ENCODE peak calls at places on chromosomes 1 and 21, in nine cellular contexts. T, Y, E, W, S, C, H, F and B are unnamed samples.

GRCh38 chr1:117669572-117669971 is 63.7 kb downstream of the TENT5C start:
- DNase-seq in T (peak; percentile 76), Y (no peak), E (no peak), W (no peak), S (no peak), C (no peak), H (no peak), F (no peak), B (no peak)

GRCh38 chr1:7857951-7858350 is 5.1 kb upstream of the UTS2 start:
- DNase-seq in T (no peak), Y (no peak), E (no peak), W (no peak), S (no peak), C (no peak), H (no peak), F (no peak), B (no peak)

GRCh38 chr1:6614019-6614952 is 755 bp downstream of the PHF13 start:
- DNase-seq in T (peak; percentile 72), Y (no peak), E (peak; percentile 59), W (peak; percentile 66), S (peak; percentile 27), C (peak; percentile 97), H (peak; percentile 41), F (no peak), B (no peak)

GRCh38 chr1:31785947-31786290 is 21.8 kb upstream of the ADGRB2 start:
- DNase-seq in T (peak; percentile 0), Y (no peak), E (no peak), W (peak; percentile 11), S (no peak), C (no peak), H (no peak), F (no peak), B (no peak)

GRCh38 chr1:46429436-46429835 is 35.3 kb downstream of the FAAH start:
- DNase-seq in T (no peak), Y (no peak), E (no peak), W (no peak), S (no peak), C (no peak), H (no peak), F (no peak), B (no peak)

GRCh38 chr1:154975409-154976205 is 1.1 kb downstream of the CKS1B start:
- DNase-seq in T (peak; percentile 61), Y (no peak), E (no peak), W (peak; percentile 70), S (peak; percentile 54), C (peak; percentile 46), H (peak; percentile 50), F (no peak), B (no peak)

GRCh38 chr1:235671992-235672391 is 22.4 kb upstream of the GNG4 start:
- DNase-seq in T (no peak), Y (no peak), E (no peak), W (no peak), S (no peak), C (no peak), H (no peak), F (no peak), B (no peak)

GRCh38 chr21:19031956-19032355 is 628.4 kb upstream of the TMPRSS15 start:
- DNase-seq in T (no peak), Y (no peak), E (no peak), W (no peak), S (no peak), C (no peak), H (no peak), F (no peak), B (no peak)

GRCh38 chr1:205974712-205975111 is 28.5 kb downstream of the RAB7B start:
- DNase-seq in T (no peak), Y (no peak), E (no peak), W (no peak), S (no peak), C (no peak), H (no peak), F (no peak), B (no peak)

GRCh38 chr1:38997034-38997900 is 6.2 kb downstream of the AKIRIN1 start:
- DNase-seq in T (no peak), Y (no peak), E (no peak), W (no peak), S (no peak), C (no peak), H (no peak), F (no peak), B (no peak)

GRCh38 chr1:229229721-229230135 is 41.2 kb upstream of the RAB4A start:
- DNase-seq in T (peak; percentile 84), Y (peak; percentile 88), E (peak; percentile 87), W (no peak), S (no peak), C (no peak), H (no peak), F (no peak), B (peak; percentile 47)

GRCh38 chr1:162908780-162909179 is 47.8 kb upstream of the CCDC190 start:
- DNase-seq in T (no peak), Y (no peak), E (no peak), W (no peak), S (peak; percentile 90), C (no peak), H (no peak), F (no peak), B (no peak)

GRCh38 chr1:185063719-185064118 is 18.4 kb downstream of the RNF2 start:
- DNase-seq in T (no peak), Y (no peak), E (no peak), W (no peak), S (no peak), C (no peak), H (no peak), F (no peak), B (no peak)
- H3K27ac ChIP-seq in T (no peak overlapping the region), Y (no peak overlapping the region), E (no peak overlapping the region), W (no peak overlapping the region), S (no peak overlapping the region), C (no peak overlapping the region), H (no peak overlapping the region), F (no peak overlapping the region), B (no peak overlapping the region)

GRCh38 chr21:42499430-42500106 is 3.5 kb upstream of the RSPH1 start:
- DNase-seq in T (no peak), Y (no peak), E (no peak), W (no peak), S (no peak), C (no peak), H (no peak), F (no peak), B (no peak)
- H3K27ac ChIP-seq in T (no peak overlapping the region), Y (no peak overlapping the region), E (no peak overlapping the region), W (no peak overlapping the region), S (no peak overlapping the region), C (no peak overlapping the region), H (no peak overlapping the region), F (no peak overlapping the region), B (no peak overlapping the region)

GRCh38 chr1:37570528-37571334 is 14.0 kb downstream of the DNALI1 start:
- DNase-seq in T (no peak), Y (no peak), E (no peak), W (no peak), S (no peak), C (no peak), H (no peak), F (no peak), B (no peak)

GRCh38 chr1:37575692-37576091 is 19.0 kb downstream of the DNALI1 start:
- DNase-seq in T (no peak), Y (no peak), E (no peak), W (no peak), S (peak; percentile 47), C (no peak), H (no peak), F (no peak), B (no peak)

DNA sequence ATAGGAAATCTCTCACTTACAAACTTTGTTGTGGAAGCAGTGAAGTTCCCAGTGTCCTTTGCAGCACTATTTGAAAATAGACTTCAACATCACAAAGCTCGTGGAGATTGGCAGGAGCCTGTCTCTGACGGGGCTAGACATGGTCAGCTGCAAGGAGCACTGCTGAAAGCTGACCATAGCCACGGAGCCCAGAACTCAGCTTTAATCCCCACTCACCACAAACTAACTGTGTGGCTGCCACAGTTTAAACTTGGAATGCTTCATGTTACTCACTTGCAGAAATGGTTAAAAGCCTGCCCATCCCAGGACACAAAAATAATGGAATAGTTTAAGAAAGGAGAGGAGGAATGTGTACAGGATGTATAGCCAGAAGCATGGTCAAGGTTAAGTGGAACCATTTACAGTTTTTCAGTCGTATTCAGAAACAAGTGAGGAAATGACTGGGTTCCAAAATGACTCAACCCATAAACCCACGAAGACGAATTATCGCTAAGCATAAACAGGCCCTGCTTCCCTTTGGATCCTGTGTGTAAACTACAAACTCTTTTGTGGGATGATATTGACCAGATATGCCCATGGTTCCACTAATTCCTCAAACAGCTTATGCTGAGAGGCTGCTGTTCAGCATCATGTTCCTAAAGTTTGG is 18.2 kb downstream of the DNALI1 start:
- DNase-seq in T (no peak), Y (no peak), E (no peak), W (no peak), S (peak; percentile 84), C (no peak), H (no peak), F (no peak), B (no peak)
- H3K27ac ChIP-seq in T (no peak overlapping the region), Y (no peak overlapping the region), E (no peak overlapping the region), W (no peak overlapping the region), S (peak overlapping the region; percentile 60), C (no peak overlapping the region), H (no peak overlapping the region), F (no peak overlapping the region), B (no peak overlapping the region)

GRCh38 chr1:161192476-161193465 is 6.1 kb downstream of the ADAMTS4 start:
- DNase-seq in T (peak; percentile 70), Y (no peak), E (peak; percentile 66), W (peak; percentile 58), S (peak; percentile 47), C (peak; percentile 81), H (peak; percentile 86), F (peak; percentile 54), B (peak; percentile 53)

GRCh38 chr1:161195171-161195570 is 3.7 kb downstream of the ADAMTS4 start:
- DNase-seq in T (no peak), Y (no peak), E (no peak), W (peak; percentile 34), S (no peak), C (no peak), H (peak; percentile 66), F (no peak), B (peak; percentile 13)

GRCh38 chr1:161191971-161192370 is 6.9 kb downstream of the ADAMTS4 start:
- DNase-seq in T (no peak), Y (no peak), E (no peak), W (no peak), S (no peak), C (no peak), H (no peak), F (no peak), B (no peak)

GRCh38 chr1:161196111-161196510 is 2.7 kb downstream of the ADAMTS4 start:
- DNase-seq in T (no peak), Y (no peak), E (no peak), W (no peak), S (no peak), C (no peak), H (no peak), F (no peak), B (no peak)

DNA sequence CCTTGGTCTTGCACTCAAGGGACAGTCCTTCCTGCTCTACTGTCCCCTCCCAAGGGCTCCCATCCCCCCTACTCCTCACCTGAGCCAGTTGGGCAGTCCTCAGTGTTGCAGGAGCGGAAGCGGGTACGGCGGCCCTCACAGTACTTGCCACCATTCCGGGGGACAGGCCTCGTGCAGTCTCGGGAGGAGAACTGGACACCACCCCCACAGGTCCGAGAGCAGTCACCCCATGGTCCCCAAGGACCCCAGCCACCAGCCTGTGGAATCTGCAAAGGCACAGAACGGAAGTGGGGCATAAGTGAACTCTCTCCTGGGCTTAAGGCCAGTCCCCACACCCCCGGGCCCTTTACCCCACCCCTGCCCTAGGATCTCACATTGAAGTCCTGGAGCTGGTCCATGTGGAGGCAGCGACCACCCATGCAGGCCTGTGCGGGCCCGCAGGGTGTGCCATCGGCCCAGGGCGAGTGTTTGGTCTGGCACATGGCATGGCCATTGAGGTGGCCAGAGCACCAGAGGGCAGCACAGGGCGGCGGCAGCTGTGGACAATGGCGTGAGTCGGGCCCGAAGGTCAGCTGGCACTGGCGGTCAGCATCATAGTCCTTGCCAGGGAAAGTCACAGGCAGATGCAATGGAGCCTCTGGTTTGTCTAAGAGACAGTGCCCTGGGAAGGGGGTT is 5.2 kb downstream of the ADAMTS4 start:
- DNase-seq in T (no peak), Y (peak; percentile 88), E (no peak), W (no peak), S (no peak), C (no peak), H (no peak), F (no peak), B (peak; percentile 85)
- H3K27ac ChIP-seq in T (peak overlapping the region; percentile 56), Y (peak overlapping the region; percentile 99), E (no peak overlapping the region), W (no peak overlapping the region), S (no peak overlapping the region), C (no peak overlapping the region), H (no peak overlapping the region), F (no peak overlapping the region), B (peak overlapping the region; percentile 100)